ENCODE peak calls at places on chromosomes 1 and 21, in eight cellular contexts. K, D, I, P, X, M, E and B are unnamed samples.
A peak's percentile ranks its signal among the peaks of the same experiment; 100 is the strongest.

GRCh38 chr1:203006948-203007871 is at the start of gene TMEM183A:
- DNase-seq in I (peak; percentile 96), X (peak; percentile 95), D (peak; percentile 98), E (peak; percentile 93), M (peak; percentile 92), K (peak; percentile 97), P (peak; percentile 87), B (peak; percentile 94)

GRCh38 chr1:147837845-147838363 is 64.7 kb upstream of the GJA8 start:
- DNase-seq in P (no peak), I (no peak), K (no peak), X (no peak), M (no peak), D (no peak), E (no peak), B (no peak)

GRCh38 chr1:244651956-244652698 is 799 bp upstream of the DESI2 start:
- DNase-seq in P (peak; percentile 13), E (no peak), K (peak; percentile 25), M (no peak), D (no peak), I (no peak), X (no peak), B (no peak)

GRCh38 chr21:23130308-23130707 is 2132.1 kb downstream of the NCAM2 start:
- DNase-seq in K (no peak), E (no peak), P (no peak), I (no peak), D (no peak), X (no peak), M (no peak), B (no peak)

GRCh38 chr1:236786453-236786852 is 8.6 kb upstream of the MTR start:
- DNase-seq in K (no peak), X (no peak), D (no peak), I (no peak), E (no peak), P (no peak), M (no peak), B (no peak)

GRCh38 chr1:43671626-43672330 is 21.8 kb downstream of the KDM4A start:
- DNase-seq in K (peak; percentile 87), P (no peak), I (no peak), X (no peak), M (no peak), E (no peak), D (no peak), B (no peak)

GRCh38 chr21:26385721-26386120 is 187.4 kb downstream of the CYYR1 start:
- DNase-seq in D (no peak), M (no peak), I (no peak), K (peak; percentile 22), P (peak; percentile 37), E (no peak), X (no peak), B (no peak)

GRCh38 chr21:36461277-36461917 is 18.5 kb downstream of the CLDN14 start:
- DNase-seq in D (no peak), X (no peak), I (no peak), M (no peak), E (no peak), P (no peak), K (no peak), B (no peak)